ENCODE peak calls at places on chromosomes 3 and 15, in seven cellular contexts. J is HCT116, P is NB4, O is IMR-90, Y is lower leg skin, Z is suprapubic skin, V is erythroblast. E is an unnamed sample.

GRCh38 chr15:34600920-34601319 is 17.5 kb upstream of the GOLGA8B start:
- DNase-seq in P (no peak), O (no peak), Y (no peak), Z (no peak), V (no peak), J (no peak), E (no peak)

GRCh38 chr3:155426524-155427230 is 133.2 kb upstream of the STRIT1 start:
- DNase-seq in Y (no peak), Z (no peak), J (no peak), O (no peak), P (no peak), V (peak), E (no peak)

GRCh38 chr15:77892335-77892734 is 185.2 kb downstream of the TBC1D2B start:
- DNase-seq in J (no peak), P (no peak), O (no peak), Y (no peak), V (no peak), Z (no peak), E (no peak)

GRCh38 chr3:90102146-90102545 is 994.7 kb downstream of the EPHA3 start:
- DNase-seq in Y (no peak), Z (no peak), J (no peak), V (no peak), P (no peak), O (no peak), E (no peak)

GRCh38 chr3:10945683-10946287 is 46.8 kb upstream of the SLC6A1 start:
- DNase-seq in P (peak), Z (no peak), Y (peak), J (peak), O (peak), V (peak), E (peak)

GRCh38 chr3:144343777-144344176 is 372.2 kb downstream of the DIPK2A start:
- DNase-seq in V (no peak), O (no peak), J (no peak), P (no peak), Y (no peak), Z (no peak), E (no peak)

GRCh38 chr3:138019288-138020069 is 9.5 kb downstream of the CLDN18 start:
- DNase-seq in Z (no peak), O (no peak), P (no peak), V (no peak), Y (no peak), J (no peak), E (no peak)

GRCh38 chr3:121064121-121064520 is 156.1 kb downstream of the STXBP5L start:
- DNase-seq in O (no peak), Y (no peak), V (no peak), J (no peak), Z (no peak), P (no peak), E (peak)

GRCh38 chr3:33826206-33826605 is 27.8 kb downstream of the PDCD6IP start:
- DNase-seq in J (no peak), Y (no peak), O (peak), Z (no peak), P (no peak), V (no peak), E (no peak)

GRCh38 chr3:187922704-187923393 is 177.6 kb upstream of the BCL6 start:
- DNase-seq in O (peak), P (no peak), V (no peak), Z (no peak), Y (no peak), J (no peak), E (no peak)

GRCh38 chr3:20316238-20316637 is 130.2 kb upstream of the SGO1 start:
- DNase-seq in Z (no peak), O (no peak), V (no peak), P (no peak), J (no peak), Y (no peak), E (no peak)

GRCh38 chr15:67039349-67040075 is 25.9 kb upstream of the SMAD3 start:
- DNase-seq in P (no peak), Z (no peak), J (peak), O (no peak), V (no peak), Y (no peak), E (no peak)

GRCh38 chr15:61640751-61641150 is 411.6 kb upstream of the RORA start:
- DNase-seq in Y (no peak), V (no peak), P (no peak), J (no peak), Z (no peak), O (no peak), E (no peak)

GRCh38 chr3:118102737-118103136 is 931.9 kb downstream of the IGSF11 start:
- DNase-seq in V (no peak), O (peak), P (no peak), Z (no peak), J (no peak), Y (no peak), E (no peak)

GRCh38 chr15:40312370-40313158 is 4.8 kb upstream of the PLCB2 start:
- DNase-seq in V (no peak), J (no peak), P (no peak), Z (no peak), Y (no peak), O (no peak), E (no peak)

GRCh38 chr3:175003590-175003989 is 144.5 kb downstream of the NAALADL2 start:
- DNase-seq in V (no peak), O (no peak), J (no peak), P (no peak), Y (no peak), Z (no peak), E (no peak)

GRCh38 chr15:100438570-100438969 is 90.2 kb downstream of the CERS3 start:
- DNase-seq in P (peak), O (no peak), V (no peak), Y (peak), Z (peak), J (no peak), E (no peak)

GRCh38 chr3:113804701-113805100 is 33.9 kb upstream of the GRAMD1C start:
- DNase-seq in Z (no peak), O (no peak), V (no peak), J (no peak), P (no peak), Y (no peak), E (no peak)

GRCh38 chr15:59174846-59175831 is 31.5 kb upstream of the LDHAL6B start:
- DNase-seq in O (peak), P (peak), J (peak), V (peak), Z (peak), Y (peak), E (peak)

GRCh38 chr3:196793224-196793623 is 53.6 kb downstream of the PAK2 start:
- DNase-seq in J (peak), Z (no peak), Y (no peak), V (no peak), O (peak), P (no peak), E (peak)

GRCh38 chr15:68470049-68470738 is 38.2 kb upstream of the ITGA11 start:
- DNase-seq in J (no peak), V (no peak), Z (no peak), O (no peak), Y (peak), P (no peak), E (peak)

GRCh38 chr15:83845230-83845629 is 191.3 kb downstream of the ADAMTSL3 start:
- DNase-seq in Z (no peak), V (no peak), O (peak), J (no peak), P (peak), Y (no peak), E (no peak)

GRCh38 chr3:119580148-119580760 is 962 bp downstream of the ADPRH start:
- DNase-seq in J (no peak), P (peak), Y (no peak), Z (no peak), V (peak), O (no peak), E (no peak)

GRCh38 chr15:101509279-101509678 is 19.8 kb upstream of the PCSK6 start:
- DNase-seq in O (no peak), V (no peak), P (no peak), Y (no peak), J (no peak), Z (no peak), E (no peak)

GRCh38 chr15:91135201-91136130 is 35.4 kb downstream of the SV2B start:
- DNase-seq in O (no peak), J (no peak), V (no peak), Z (no peak), P (no peak), Y (peak), E (no peak)

GRCh38 chr3:143358793-143359491 is 239.4 kb downstream of the CHST2 start:
- DNase-seq in P (no peak), V (no peak), Y (no peak), Z (no peak), J (no peak), O (no peak), E (no peak)

GRCh38 chr15:56492786-56493555 is 28.0 kb upstream of the MNS1 start:
- DNase-seq in Z (no peak), Y (no peak), J (no peak), V (peak), P (no peak), O (no peak), E (no peak)

GRCh38 chr15:77620297-77620696 is 12.4 kb downstream of the LINGO1 start:
- DNase-seq in Y (no peak), O (no peak), V (no peak), J (no peak), Z (no peak), P (no peak), E (no peak)

GRCh38 chr15:92541197-92542190 is 114.1 kb downstream of the FAM174B start:
- DNase-seq in Z (no peak), V (no peak), O (no peak), P (no peak), J (no peak), Y (no peak), E (no peak)

GRCh38 chr3:139679218-139679617 is 1.4 kb upstream of the NMNAT3 start:
- DNase-seq in O (no peak), Z (no peak), V (peak), Y (no peak), P (no peak), J (no peak), E (no peak)

GRCh38 chr3:139674585-139675260 is 3.0 kb downstream of the NMNAT3 start:
- DNase-seq in Z (no peak), P (no peak), O (no peak), Y (no peak), V (peak), J (no peak), E (no peak)

GRCh38 chr3:139676634-139677197 is 1.1 kb downstream of the NMNAT3 start:
- DNase-seq in Z (no peak), Y (no peak), O (no peak), P (peak), J (no peak), V (peak), E (no peak)

GRCh38 chr3:139675327-139675726 is 2.4 kb downstream of the NMNAT3 start:
- DNase-seq in J (no peak), P (no peak), Y (no peak), V (peak), O (no peak), Z (no peak), E (no peak)

GRCh38 chr3:139677341-139678155 is at the start of gene NMNAT3:
- DNase-seq in P (peak), V (peak), Y (peak), J (peak), Z (peak), O (peak), E (peak)
- TF ChIP-seq POLR2A in P (no peak), V (peak), Y (no peak), J (no peak), Z (no peak), O (no peak), E (no peak)

DNA sequence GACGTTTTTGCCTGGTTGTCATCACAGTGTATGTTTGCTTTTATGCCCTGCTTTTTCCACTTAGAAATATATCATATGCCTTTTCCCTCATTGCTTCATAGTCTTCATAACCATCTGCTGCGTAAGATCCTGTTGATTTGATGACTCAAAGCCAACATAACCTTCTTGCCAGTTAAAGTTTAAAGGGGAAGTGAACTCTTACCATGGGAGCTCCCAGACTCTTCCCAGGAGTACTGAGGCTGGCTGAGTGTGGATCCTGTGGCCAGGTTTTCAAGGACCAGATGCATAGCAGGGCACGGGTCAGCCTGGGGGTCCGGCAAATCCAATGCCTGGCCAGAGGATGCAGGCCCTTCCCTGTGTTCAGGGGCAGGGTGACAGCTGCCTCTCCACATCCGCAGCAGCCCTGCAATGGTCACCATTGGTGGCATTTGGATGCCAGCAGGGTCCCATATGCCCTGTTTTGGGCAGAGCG is 42.0 kb upstream of the SACM1L start:
- DNase-seq in P (peak), V (no peak), Y (no peak), O (peak), J (no peak), Z (no peak), E (peak)
- TF ChIP-seq POLR2A in P (no peak), V (no peak), Y (no peak), O (no peak), J (no peak), Z (no peak), E (no peak)

GRCh38 chr3:156535798-156536197 is 19.1 kb downstream of the SSR3 start:
- DNase-seq in Z (no peak), O (no peak), Y (no peak), J (no peak), V (no peak), P (no peak), E (no peak)
- TF ChIP-seq POLR2A in Z (no peak), O (no peak), Y (no peak), J (no peak), V (no peak), P (no peak), E (no peak)

DNA sequence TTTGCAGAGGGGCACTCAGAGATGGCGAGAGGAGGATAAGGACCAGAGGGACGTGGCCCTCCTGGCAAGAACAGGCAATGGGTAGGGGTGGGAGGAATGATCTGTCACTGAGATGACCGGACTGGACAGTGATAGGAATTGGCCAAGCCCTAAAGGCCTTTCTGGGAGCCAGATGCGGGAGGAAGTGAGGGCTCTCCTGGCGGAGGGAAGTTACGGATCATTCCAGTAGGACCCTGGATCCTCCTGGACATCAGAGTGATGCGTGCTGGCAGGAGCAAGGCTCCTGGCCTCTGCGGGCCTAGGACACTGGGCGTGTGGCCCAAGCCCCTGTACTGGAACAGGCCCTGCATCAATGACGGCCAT is 23.4 kb downstream of the KIF7 start:
- DNase-seq in P (no peak), Y (peak), O (no peak), V (no peak), Z (no peak), J (no peak), E (no peak)
- TF ChIP-seq POLR2A in P (no peak), Y (no peak), O (no peak), V (no peak), Z (no peak), J (no peak), E (no peak)

GRCh38 chr15:65183847-65184159 is 1.3 kb downstream of the CLPX start:
- DNase-seq in Z (no peak), J (no peak), O (no peak), P (no peak), V (no peak), Y (no peak), E (no peak)

GRCh38 chr15:65184305-65184943 is 718 bp downstream of the CLPX start:
- DNase-seq in P (peak), J (no peak), Z (peak), O (peak), V (peak), Y (peak), E (peak)

GRCh38 chr15:65189102-65189740 is 4.1 kb upstream of the CLPX start:
- DNase-seq in Y (peak), O (peak), J (peak), V (peak), Z (no peak), P (peak), E (peak)

GRCh38 chr15:65182538-65182937 is 2.6 kb downstream of the CLPX start:
- DNase-seq in J (no peak), O (no peak), V (no peak), Y (no peak), Z (no peak), P (no peak), E (no peak)

GRCh38 chr15:65184944-65185717 is at the start of gene CLPX:
- DNase-seq in P (peak), V (peak), O (peak), Z (peak), Y (peak), J (peak), E (peak)
- TF ChIP-seq POLR2A in P (peak), V (peak), O (peak), Z (peak), Y (no peak), J (peak), E (peak)

DNA sequence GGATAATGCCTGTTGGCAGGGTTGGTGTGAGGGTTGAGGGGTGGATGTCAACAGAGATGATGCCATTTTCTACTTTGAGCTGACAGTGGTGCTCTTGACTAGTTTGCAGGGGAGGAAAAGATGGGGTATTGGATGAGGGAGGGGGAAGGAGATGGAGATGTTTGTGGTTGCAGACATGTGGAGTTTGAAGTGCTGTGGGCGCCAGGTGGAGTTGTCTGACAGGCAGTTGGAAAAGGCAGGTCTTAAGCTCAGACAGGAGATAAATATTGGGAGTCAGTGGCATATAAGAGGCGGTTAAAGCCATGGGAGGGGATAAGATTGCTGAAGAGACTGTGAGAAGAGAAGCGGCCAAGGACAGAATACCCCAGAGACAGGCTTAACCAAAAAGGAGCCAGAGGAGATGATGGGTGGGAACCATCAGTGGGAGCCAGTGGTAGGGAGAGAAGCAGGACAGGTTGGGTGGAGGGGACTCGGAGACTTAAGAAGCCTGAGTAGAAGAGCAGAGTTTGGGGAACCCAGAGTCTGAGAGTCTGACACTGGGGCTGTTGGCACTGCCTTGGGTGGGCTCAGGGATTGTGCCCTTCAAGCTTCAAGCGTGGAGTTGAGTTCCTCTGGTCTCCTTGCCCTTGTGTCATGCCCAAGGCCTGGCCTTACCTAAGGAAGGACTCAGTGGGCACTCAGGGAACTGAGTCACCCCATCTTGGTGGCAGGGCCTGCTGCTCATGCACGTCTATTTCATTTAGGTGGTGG is 13.9 kb downstream of the COPG1 start:
- DNase-seq in P (no peak), J (no peak), Y (peak), V (no peak), O (no peak), Z (peak), E (no peak)
- TF ChIP-seq POLR2A in P (no peak), J (no peak), Y (no peak), V (no peak), O (no peak), Z (no peak), E (no peak)

GRCh38 chr3:169812844-169813677 is at the start of the genes LRRC34 and LRRIQ4:
- DNase-seq in Y (peak), Z (peak), P (peak), O (peak), J (no peak), V (peak), E (no peak)
- TF ChIP-seq POLR2A in Y (no peak), Z (no peak), P (peak), O (no peak), J (no peak), V (peak), E (no peak)

DNA sequence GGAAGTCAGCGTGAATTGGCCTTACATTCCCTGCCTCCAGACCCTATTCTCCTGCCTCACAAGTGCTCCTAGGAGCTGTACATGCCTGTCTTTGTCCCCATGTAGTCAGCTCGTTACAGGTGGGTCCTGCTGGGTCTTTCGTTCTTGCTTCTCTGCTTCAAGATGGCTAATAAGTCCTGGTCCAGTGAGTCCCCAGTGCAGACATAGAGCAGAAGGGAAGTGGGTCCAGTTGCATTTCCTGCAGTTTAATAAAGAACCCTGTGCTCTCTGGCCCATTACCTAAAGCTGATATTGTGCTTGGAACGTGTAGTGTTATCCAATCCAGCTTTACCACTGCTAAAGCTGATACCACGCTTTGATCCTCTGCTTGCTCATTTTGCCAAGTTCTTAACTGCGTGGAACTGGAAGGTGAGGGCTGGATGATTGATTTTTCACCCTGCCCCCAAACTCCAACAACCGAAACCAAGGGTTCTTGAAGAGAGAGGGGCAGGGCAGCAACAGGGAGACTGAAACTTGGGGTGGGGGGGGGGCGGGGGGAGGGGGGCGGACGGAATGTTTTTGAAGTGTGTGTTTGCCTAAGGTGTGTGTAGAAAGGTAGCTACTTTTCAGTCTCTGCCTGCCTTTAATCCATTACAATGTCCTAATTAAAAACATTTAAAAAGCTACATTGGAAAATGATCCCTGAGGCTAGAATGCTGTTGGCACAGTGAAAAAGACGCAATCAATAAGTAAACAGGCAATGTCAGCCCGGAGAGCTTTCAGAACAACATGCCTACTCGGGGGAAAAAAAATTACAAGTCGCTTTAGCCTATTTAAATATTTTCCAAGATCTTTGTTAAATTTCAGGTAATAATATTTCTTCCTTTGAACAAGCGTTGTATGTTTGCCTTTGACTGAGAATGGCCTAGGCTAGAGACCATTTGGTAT is 46.3 kb upstream of the CD47 start:
- DNase-seq in Z (no peak), J (no peak), V (no peak), P (no peak), Y (no peak), O (no peak), E (no peak)
- TF ChIP-seq POLR2A in Z (no peak), J (no peak), V (no peak), P (no peak), Y (no peak), O (no peak), E (no peak)

GRCh38 chr3:16140116-16140893 is 34.2 kb upstream of the GALNT15 start:
- DNase-seq in O (peak), J (no peak), Y (peak), V (no peak), P (no peak), Z (no peak), E (no peak)
- TF ChIP-seq POLR2A in O (no peak), J (no peak), Y (no peak), V (no peak), P (no peak), Z (no peak), E (no peak)